ENCODE peak calls at places on chromosomes 16 and 17, in six cellular contexts. X, G, N, R, M and Q are unnamed samples.

GRCh38 chr16:80990577-80990976 is 16.1 kb downstream of the CMC2 start:
- DNase-seq in N (no peak), X (no peak), M (no peak), G (no peak), R (no peak), Q (no peak)

GRCh38 chr17:7856081-7856791 is 1.1 kb downstream of the NAA38 start:
- DNase-seq in X (no peak), M (peak; percentile 68), R (peak; percentile 22), N (peak; percentile 59), G (no peak), Q (peak; percentile 72)

GRCh38 chr16:15765880-15766279 is 90.9 kb downstream of the MYH11 start:
- DNase-seq in X (peak; percentile 48), R (no peak), G (peak; percentile 6), M (peak; percentile 76), N (peak; percentile 49), Q (peak; percentile 51)

GRCh38 chr17:36761203-36761945 is 160.0 kb downstream of the MRM1 start:
- DNase-seq in N (no peak), M (no peak), G (no peak), X (no peak), R (no peak), Q (no peak)

GRCh38 chr16:81523387-81524115 is 78.9 kb downstream of the CMIP start:
- DNase-seq in R (no peak), X (no peak), M (no peak), G (no peak), N (no peak), Q (no peak)

GRCh38 chr17:32564325-32564724 is 77.5 kb downstream of the CDK5R1 start:
- DNase-seq in M (no peak), G (no peak), R (no peak), N (no peak), X (no peak), Q (no peak)

GRCh38 chr17:57751348-57751970 is 6.4 kb upstream of the CCDC182 start:
- DNase-seq in M (no peak), R (no peak), G (no peak), N (no peak), X (no peak), Q (no peak)

GRCh38 chr16:85629853-85630252 is 16.7 kb downstream of the GSE1 start:
- DNase-seq in G (no peak), X (no peak), R (no peak), M (no peak), N (no peak), Q (peak; percentile 54)

GRCh38 chr17:27760069-27760885 is 40.1 kb downstream of the NOS2 start:
- DNase-seq in X (peak; percentile 44), M (peak; percentile 97), G (peak; percentile 40), N (peak; percentile 6), R (no peak), Q (peak; percentile 80)

GRCh38 chr17:56581635-56582605 is 11.6 kb upstream of the NOG start:
- DNase-seq in N (no peak), G (no peak), X (no peak), R (no peak), M (no peak), Q (no peak)

GRCh38 chr17:58060596-58061191 is 22.5 kb upstream of the DYNLL2 start:
- DNase-seq in N (peak; percentile 7), G (no peak), X (no peak), M (peak; percentile 58), R (no peak), Q (no peak)

GRCh38 chr16:89805136-89805905 is 11.1 kb downstream of the FANCA start:
- DNase-seq in M (no peak), R (no peak), X (no peak), G (no peak), N (no peak), Q (no peak)

GRCh38 chr16:14658063-14658462 is 25.3 kb downstream of the BFAR start:
- DNase-seq in G (no peak), N (no peak), R (no peak), M (no peak), X (no peak), Q (peak; percentile 13)

GRCh38 chr16:56297684-56298083 is 106.4 kb downstream of the GNAO1 start:
- DNase-seq in X (no peak), G (no peak), R (no peak), M (no peak), N (no peak), Q (no peak)

GRCh38 chr17:35774499-35774898 is 13.8 kb downstream of the C17orf50 start:
- DNase-seq in X (no peak), R (peak; percentile 20), G (no peak), M (peak; percentile 60), N (no peak), Q (no peak)

GRCh38 chr17:82520041-82520910 is 744 bp downstream of the FOXK2 start:
- DNase-seq in N (no peak), X (no peak), M (peak; percentile 71), G (peak; percentile 13), R (peak; percentile 22), Q (peak; percentile 53)

GRCh38 chr17:1580979-1581676 is 18.5 kb upstream of the PITPNA start:
- DNase-seq in R (no peak), X (no peak), G (no peak), M (no peak), N (no peak), Q (no peak)

GRCh38 chr16:2178321-2179106 is 17.9 kb downstream of the CASKIN1 start:
- DNase-seq in R (no peak), G (peak; percentile 30), M (peak; percentile 94), N (no peak), X (no peak), Q (peak; percentile 73)

GRCh38 chr17:50148226-50149098 is 2.0 kb downstream of the PPP1R9B start:
- DNase-seq in M (peak; percentile 89), N (peak; percentile 45), G (no peak), X (peak; percentile 68), R (peak; percentile 41), Q (peak; percentile 52)

GRCh38 chr16:84199861-84200260 is 8.9 kb downstream of the ADAD2 start:
- DNase-seq in G (no peak), X (no peak), M (no peak), N (no peak), R (no peak), Q (no peak)

GRCh38 chr16:46898006-46898405 is 13.8 kb downstream of the GPT2 start:
- DNase-seq in N (no peak), X (no peak), M (no peak), R (no peak), G (no peak), Q (no peak)

GRCh38 chr16:50519602-50520001 is 28.6 kb upstream of the NKD1 start:
- DNase-seq in G (no peak), R (no peak), X (no peak), N (no peak), M (peak; percentile 5), Q (no peak)

GRCh38 chr17:73610331-73610911 is 33.8 kb downstream of the SDK2 start:
- DNase-seq in G (no peak), N (no peak), X (no peak), M (no peak), R (no peak), Q (no peak)

GRCh38 chr16:31301708-31302400 is 42.1 kb downstream of the ITGAM start:
- DNase-seq in G (no peak), X (peak; percentile 54), M (no peak), R (no peak), N (no peak), Q (no peak)

GRCh38 chr17:73934696-73935095 is 268.8 kb upstream of the RPL38 start:
- DNase-seq in R (no peak), X (no peak), M (peak; percentile 28), G (no peak), N (no peak), Q (no peak)

GRCh38 chr17:42163113-42163512 is 8.3 kb upstream of the RAB5C start:
- DNase-seq in M (peak; percentile 95), R (no peak), N (no peak), G (no peak), X (no peak), Q (peak; percentile 70)

GRCh38 chr16:9787717-9788116 is 394.5 kb downstream of the GRIN2A start:
- DNase-seq in M (no peak), G (no peak), X (no peak), N (no peak), R (peak; percentile 31), Q (no peak)

GRCh38 chr16:24091125-24091524 is 165.0 kb upstream of the CACNG3 start:
- DNase-seq in N (no peak), X (no peak), R (no peak), G (no peak), M (no peak), Q (no peak)